ENCODE peak calls at places on chromosomes 13 and 19, in five cellular contexts. F, N, O, R and I are unnamed samples. For H3K36me3, the result is how much of the 10 kb centered on the place peaks cover.

GRCh38 chr19:4916292-4917082 is 7.2 kb downstream of the UHRF1 start:
- DNase-seq in F (no peak), N (no peak), O (no peak), R (no peak), I (no peak)

GRCh38 chr19:38953677-38954076 is 21.9 kb downstream of the FBXO17 start:
- DNase-seq in F (no peak), N (no peak), O (no peak), R (no peak), I (no peak)

GRCh38 chr19:50486823-50487515 is 10.3 kb upstream of the GARIN5A start:
- DNase-seq in F (peak), N (peak), O (peak), R (peak), I (no peak)

GRCh38 chr19:42403586-42403985 is 13.5 kb upstream of the CNFN start:
- DNase-seq in F (no peak), N (no peak), O (no peak), R (no peak), I (no peak)

GRCh38 chr13:75986818-75987217 is 350.7 kb downstream of the LMO7 start:
- DNase-seq in F (no peak), N (no peak), O (no peak), R (no peak), I (no peak)

GRCh38 chr13:28100149-28101121 is at the start of gene FLT3:
- DNase-seq in F (peak), N (peak), O (peak), R (peak), I (peak)

GRCh38 chr19:46909356-46909755 is 48.6 kb downstream of the ARHGAP35 start:
- DNase-seq in F (no peak), N (no peak), O (no peak), R (no peak), I (no peak)

GRCh38 chr13:23871616-23872220 is 17.5 kb downstream of the MIPEP start:
- DNase-seq in F (peak), N (peak), O (no peak), R (peak), I (no peak)

GRCh38 chr13:49023441-49023840 is 47.7 kb downstream of the FNDC3A start:
- DNase-seq in F (no peak), N (peak), O (peak), R (peak), I (no peak)

GRCh38 chr19:14150041-14150769 is 13.8 kb upstream of the ASF1B start:
- DNase-seq in F (no peak), N (no peak), O (no peak), R (no peak), I (no peak)

GRCh38 chr19:41324231-41324702 is 14.3 kb downstream of the CCDC97 start:
- DNase-seq in F (no peak), N (no peak), O (no peak), R (no peak), I (no peak)

GRCh38 chr19:5974721-5975387 is 3.1 kb downstream of the RANBP3 start:
- DNase-seq in F (no peak), N (no peak), O (no peak), R (peak), I (no peak)

GRCh38 chr13:106384516-106384915 is 150.9 kb downstream of the EFNB2 start:
- DNase-seq in F (no peak), N (no peak), O (no peak), R (no peak), I (no peak)

GRCh38 chr13:41995946-41996345 is 35.0 kb upstream of the VWA8 start:
- DNase-seq in F (no peak), N (peak), O (no peak), R (peak), I (no peak)

GRCh38 chr19:4889034-4889825 is 13.5 kb downstream of the ARRDC5 start:
- DNase-seq in F (no peak), N (peak), O (no peak), R (peak), I (no peak)

GRCh38 chr13:74134777-74135305 is 637 bp upstream of the KLF12 start:
- DNase-seq in F (peak), N (no peak), O (no peak), R (peak), I (no peak)

GRCh38 chr19:3369337-3370213 is 3.2 kb downstream of the NFIC start:
- DNase-seq in F (peak), N (peak), O (no peak), R (peak), I (no peak)

GRCh38 chr13:25046985-25047660 is 48.8 kb upstream of the PABPC3 start:
- DNase-seq in F (peak), N (peak), O (no peak), R (no peak), I (no peak)

GRCh38 chr19:18999016-18999758 is 34.1 kb downstream of the SUGP2 start:
- DNase-seq in F (no peak), N (peak), O (no peak), R (peak), I (no peak)

GRCh38 chr19:46513461-46514236 is 18.0 kb upstream of the PNMA8B start:
- DNase-seq in F (peak), N (peak), O (peak), R (peak), I (no peak)

GRCh38 chr13:101751488-101751887 is 299.0 kb downstream of the ITGBL1 start:
- DNase-seq in F (no peak), N (peak), O (no peak), R (peak), I (peak)

GRCh38 chr13:101749584-101749983 is 297.1 kb downstream of the ITGBL1 start:
- DNase-seq in F (no peak), N (no peak), O (no peak), R (no peak), I (no peak)

GRCh38 chr13:101752432-101752831 is 300.0 kb downstream of the ITGBL1 start:
- DNase-seq in F (no peak), N (no peak), O (no peak), R (no peak), I (no peak)

GRCh38 chr13:101747039-101747438 is 294.6 kb downstream of the ITGBL1 start:
- DNase-seq in F (no peak), N (no peak), O (no peak), R (no peak), I (no peak)

DNA sequence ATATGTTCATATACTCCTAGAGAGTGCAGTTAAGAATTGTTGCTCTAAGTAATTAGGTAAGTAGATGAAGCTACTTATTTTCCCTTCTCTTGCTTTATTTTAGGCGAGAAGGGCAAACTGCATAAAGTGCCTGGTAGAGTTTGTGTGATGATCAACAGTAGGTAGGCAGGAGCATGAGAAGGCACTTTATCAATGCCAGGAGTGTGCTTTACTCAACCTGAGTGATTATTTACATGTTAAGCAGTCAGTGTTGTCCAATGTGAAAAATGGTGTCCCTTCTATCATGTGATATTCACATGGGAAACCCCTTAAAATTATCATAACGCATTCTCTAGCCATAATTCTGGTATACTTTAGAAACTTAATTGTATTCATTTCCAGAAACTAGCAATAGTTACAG is 294.0 kb downstream of the ITGBL1 start:
- DNase-seq in F (no peak), N (no peak), O (no peak), R (no peak), I (no peak)
- TF ChIP-seq EZH2 in F (no peak), N (no peak), O (no peak), R (no peak), I (no peak)

DNA sequence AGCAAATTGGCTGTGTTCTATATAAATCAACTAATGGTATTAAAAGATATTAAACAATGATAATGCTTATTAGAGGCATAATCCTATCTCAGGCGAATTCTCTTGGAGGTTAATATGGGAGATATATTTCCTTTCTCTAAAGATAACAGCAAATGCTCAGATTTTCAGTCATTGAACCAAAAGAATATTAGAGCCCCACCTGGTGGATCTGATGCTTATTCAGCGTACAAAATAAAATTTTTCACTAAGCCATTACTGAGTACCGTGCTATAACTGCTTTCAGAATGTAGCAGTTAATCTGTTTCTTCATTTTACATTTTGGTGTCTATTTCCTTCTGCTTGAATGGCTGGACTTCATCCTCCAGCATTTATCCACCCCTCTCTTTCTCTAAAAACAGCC is 143.3 kb upstream of the IPO5 start:
- DNase-seq in F (peak), N (peak), O (peak), R (peak), I (no peak)
- H3K9ac ChIP-seq in F (no peak), N (no peak), O (no peak), R (no peak), I (no peak)

DNA sequence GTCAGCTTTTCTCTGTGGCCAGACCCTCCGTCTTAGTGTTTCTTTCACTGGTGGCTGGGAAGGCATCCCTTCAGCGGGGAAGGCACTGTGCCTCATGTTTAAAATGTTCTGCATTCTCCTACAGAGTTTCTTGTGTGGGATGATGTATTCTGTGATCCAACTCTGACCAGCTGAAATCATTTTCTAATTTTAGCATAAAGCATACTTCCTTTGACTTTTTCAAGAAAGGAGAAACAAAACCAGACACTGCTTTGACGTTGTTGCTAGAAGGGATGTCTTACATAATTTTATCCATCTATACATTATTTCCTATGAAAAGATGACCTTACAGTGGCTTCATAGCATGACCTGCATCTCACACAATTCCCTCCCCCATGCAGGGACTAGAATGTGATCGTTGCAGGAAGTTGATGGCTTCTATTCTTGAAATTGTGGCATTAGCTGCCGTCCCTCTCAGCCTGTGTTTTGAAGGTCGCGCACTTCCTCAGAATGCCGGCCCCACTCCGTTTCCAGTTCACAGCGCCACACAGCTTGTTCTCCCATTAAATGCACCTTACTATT is 38.6 kb upstream of the TEX29 start:
- DNase-seq in F (no peak), N (peak), O (no peak), R (no peak), I (no peak)
- H3K36me3 ChIP-seq in F (under half), N (under half), O (under half), R (under half), I (under half)

DNA sequence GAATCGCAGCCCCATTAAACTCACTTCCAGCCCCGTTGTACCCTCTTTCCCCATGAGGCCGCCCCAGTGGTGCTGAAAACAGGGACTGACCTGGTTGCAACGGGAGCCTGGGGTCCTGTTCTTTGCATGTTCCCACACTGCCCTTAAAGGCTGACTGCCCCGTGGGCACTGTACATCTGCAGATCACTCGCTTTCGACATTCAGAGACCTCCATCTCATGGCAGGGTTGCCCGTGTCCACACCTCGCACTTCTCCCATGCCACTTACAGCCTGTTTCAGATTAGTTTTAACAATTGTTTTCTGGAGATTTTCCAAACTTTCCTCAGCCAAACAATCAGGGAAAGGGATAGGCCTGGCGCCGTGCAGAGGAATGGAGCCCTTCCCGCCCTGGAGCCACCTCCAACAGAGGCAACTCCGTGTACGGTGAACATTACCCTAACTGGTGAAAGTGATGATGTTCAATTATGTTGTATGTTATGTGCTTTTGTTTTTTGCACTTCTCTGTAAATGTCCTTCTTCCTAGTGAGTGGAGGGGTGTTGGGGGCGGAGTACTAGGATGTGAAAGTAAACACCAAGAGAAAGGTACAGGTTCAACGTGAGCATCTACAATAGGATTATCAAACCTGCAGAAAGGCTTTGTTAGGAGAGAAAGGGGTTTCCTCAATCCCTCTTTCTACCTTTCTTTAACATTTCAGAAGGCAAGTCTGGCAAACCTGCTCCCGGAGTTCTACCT is 262.8 kb downstream of the FOXO1 start:
- DNase-seq in F (no peak), N (no peak), O (no peak), R (no peak), I (no peak)
- TF ChIP-seq EZH2 in F (no peak), N (no peak), O (no peak), R (no peak), I (no peak)

GRCh38 chr19:28426110-28426901 is 786.6 kb downstream of the UQCRFS1 start:
- DNase-seq in F (no peak), N (no peak), O (no peak), R (no peak), I (no peak)

GRCh38 chr19:28424662-28425430 is 788.1 kb downstream of the UQCRFS1 start:
- DNase-seq in F (no peak), N (peak), O (no peak), R (no peak), I (no peak)

GRCh38 chr19:28424041-28424440 is 788.9 kb downstream of the UQCRFS1 start:
- DNase-seq in F (peak), N (peak), O (no peak), R (no peak), I (no peak)

GRCh38 chr19:28426902-28427232 is 786.1 kb downstream of the UQCRFS1 start:
- DNase-seq in F (peak), N (peak), O (no peak), R (no peak), I (no peak)

GRCh38 chr19:28425431-28425931 is 787.5 kb downstream of the UQCRFS1 start:
- DNase-seq in F (no peak), N (peak), O (no peak), R (no peak), I (no peak)
- H3K9ac ChIP-seq in F (no peak), N (no peak), O (no peak), R (no peak), I (no peak)

DNA sequence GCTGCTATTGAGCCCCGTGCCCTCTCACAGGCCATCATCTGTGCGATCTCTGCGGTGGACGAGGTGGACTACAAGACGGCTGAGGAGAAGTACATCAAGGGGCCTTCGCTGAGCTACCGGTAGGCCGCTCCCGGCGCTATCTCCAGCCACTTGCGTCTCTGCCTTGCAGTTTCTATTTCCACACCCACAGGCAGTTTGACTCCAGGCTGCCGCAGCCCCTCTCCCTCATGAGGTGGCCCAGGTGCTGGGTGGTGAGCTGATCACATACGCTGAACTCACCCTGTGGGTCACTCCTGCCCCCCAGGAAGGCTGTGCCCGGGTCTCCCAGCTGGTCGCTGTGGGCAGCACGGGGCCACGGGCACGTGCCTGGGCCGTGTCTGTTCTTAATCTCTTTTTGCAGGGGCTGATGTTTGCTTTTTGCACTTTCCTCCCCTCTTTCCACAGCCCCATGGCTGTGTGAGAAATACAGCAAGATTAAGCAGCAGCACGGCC is 10.6 kb upstream of the NDUFS7 start:
- DNase-seq in F (no peak), N (no peak), O (no peak), R (no peak), I (no peak)
- H3K36me3 ChIP-seq in F (under half), N (under half), O (under half), R (under half), I (under half)

GRCh38 chr19:33205110-33205509 is 11.0 kb downstream of the LRP3 start:
- DNase-seq in F (no peak), N (no peak), O (no peak), R (no peak), I (no peak)

GRCh38 chr19:33206261-33207039 is 12.3 kb downstream of the LRP3 start:
- DNase-seq in F (no peak), N (no peak), O (no peak), R (no peak), I (no peak)

GRCh38 chr19:33207040-33207620 is 13.0 kb downstream of the LRP3 start:
- DNase-seq in F (no peak), N (no peak), O (no peak), R (no peak), I (no peak)

GRCh38 chr19:33204136-33204973 is 10.2 kb downstream of the LRP3 start:
- DNase-seq in F (no peak), N (no peak), O (no peak), R (no peak), I (no peak)

DNA sequence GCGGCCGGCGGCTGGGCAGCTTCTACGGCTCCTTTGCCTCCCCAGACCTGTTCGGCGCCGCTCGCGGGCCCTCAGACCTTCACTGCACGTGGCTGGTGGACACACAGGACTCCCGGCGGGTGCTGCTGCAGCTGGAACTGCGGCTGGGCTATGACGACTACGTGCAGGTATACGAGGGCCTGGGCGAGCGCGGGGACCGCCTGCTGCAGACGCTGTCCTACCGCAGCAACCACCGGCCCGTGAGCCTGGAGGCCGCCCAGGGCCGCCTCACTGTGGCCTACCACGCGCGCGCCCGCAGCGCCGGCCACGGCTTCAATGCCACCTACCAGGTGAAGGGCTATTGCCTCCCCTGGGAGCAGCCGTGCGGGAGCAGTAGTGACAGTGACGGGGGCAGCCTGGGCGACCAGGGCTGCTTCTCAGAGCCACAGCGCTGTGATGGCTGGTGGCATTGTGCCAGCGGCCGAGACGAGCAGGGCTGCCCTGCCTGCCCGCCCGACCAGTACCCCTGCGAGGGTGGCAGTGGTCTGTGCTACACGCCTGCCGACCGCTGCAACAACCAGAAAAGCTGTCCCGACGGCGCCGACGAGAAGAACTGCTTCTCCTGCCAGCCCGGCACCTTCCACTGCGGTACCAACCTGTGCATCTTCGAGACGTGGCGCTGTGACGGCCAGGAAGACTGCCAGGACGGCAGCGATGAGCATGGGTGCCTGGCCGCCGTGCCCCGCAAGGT is 11.6 kb downstream of the LRP3 start:
- DNase-seq in F (no peak), N (no peak), O (no peak), R (no peak), I (no peak)
- TF ChIP-seq EZH2 in F (no peak), N (no peak), O (no peak), R (no peak), I (no peak)

GRCh38 chr19:13082192-13083007 is 20.3 kb downstream of the LYL1 start:
- DNase-seq in F (peak), N (peak), O (no peak), R (peak), I (no peak)
- H3K9ac ChIP-seq in F (no peak), N (no peak), O (no peak), R (no peak), I (no peak)

DNA sequence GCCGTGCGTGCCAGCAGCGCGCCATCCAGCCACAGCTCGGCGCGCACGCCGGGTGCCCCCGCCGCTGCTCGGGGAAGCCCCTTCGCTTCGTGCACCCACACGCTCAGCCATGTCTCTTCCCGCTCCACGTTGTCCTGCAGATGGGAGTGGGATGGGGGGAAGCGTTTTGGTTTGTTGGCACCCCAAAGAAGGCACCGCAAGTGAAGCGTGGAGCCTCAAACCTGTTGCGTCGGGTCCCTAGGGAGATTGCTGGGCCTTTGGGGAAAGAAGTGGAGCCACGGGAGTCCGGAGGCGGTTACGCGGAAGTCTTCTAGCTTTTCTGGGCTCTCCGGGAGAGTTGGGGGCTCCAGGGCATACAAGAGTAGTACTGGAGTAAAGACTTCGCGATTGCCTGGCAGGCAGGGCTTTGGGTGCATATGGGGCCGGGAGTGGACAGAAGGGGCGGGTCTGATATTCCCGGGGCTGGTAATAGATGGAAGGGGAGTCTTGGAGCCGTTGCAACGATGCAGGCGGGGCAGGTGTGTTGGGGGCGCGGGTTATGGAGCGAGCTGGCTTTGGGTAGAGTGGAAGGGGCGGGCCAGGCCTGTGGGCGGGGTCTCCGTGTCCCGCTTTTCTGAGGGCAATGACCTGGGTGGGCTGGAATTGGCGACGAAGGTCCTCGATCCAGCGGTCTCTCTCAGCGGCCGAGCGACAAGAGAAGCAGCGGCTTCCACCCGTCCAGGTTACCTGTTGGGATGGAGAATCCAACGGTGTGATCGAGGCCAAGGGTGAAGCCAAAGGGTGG is 6.5 kb downstream of the RASAL3 start:
- DNase-seq in F (no peak), N (no peak), O (no peak), R (no peak), I (no peak)
- H3K36me3 ChIP-seq in F (under half), N (under half), O (under half), R (under half), I (under half)